ENCODE peak calls at places on chromosomes 1 and 21, in nine cellular contexts. O, P, L, I, X, V, Q, U and D are unnamed samples.
A peak's percentile ranks its signal among the peaks of the same experiment; 100 is the strongest.

GRCh38 chr1:202858306-202858705 is 30.6 kb downstream of the RABIF start:
- DNase-seq in I (no peak), U (no peak), Q (no peak), L (no peak), P (no peak), V (no peak), O (no peak), X (peak; percentile 75), D (no peak)

GRCh38 chr1:25003000-25003399 is 72.9 kb upstream of the RUNX3 start:
- DNase-seq in L (no peak), P (no peak), X (no peak), V (no peak), I (no peak), Q (no peak), U (no peak), O (no peak), D (no peak)

GRCh38 chr1:38308780-38309179 is 262.2 kb upstream of the POU3F1 start:
- DNase-seq in U (no peak), P (no peak), Q (no peak), L (no peak), V (no peak), X (no peak), O (no peak), I (no peak), D (no peak)

GRCh38 chr1:89681045-89681729 is 48.3 kb downstream of the LRRC8C start:
- DNase-seq in O (no peak), X (no peak), I (no peak), P (no peak), U (no peak), Q (no peak), L (no peak), V (no peak), D (no peak)

GRCh38 chr1:25820247-25821111 is 725 bp downstream of the MTFR1L start:
- DNase-seq in L (no peak), I (no peak), P (no peak), X (peak; percentile 63), O (no peak), V (no peak), U (peak; percentile 46), Q (peak; percentile 68), D (no peak)

GRCh38 chr1:192133350-192133950 is 24.8 kb upstream of the RGS18 start:
- DNase-seq in Q (no peak), X (no peak), L (no peak), V (no peak), U (no peak), P (no peak), I (no peak), O (no peak), D (no peak)

GRCh38 chr1:64470670-64471217 is 815 bp downstream of the CACHD1 start:
- DNase-seq in V (peak; percentile 3), L (no peak), Q (peak; percentile 50), X (peak; percentile 33), P (no peak), I (no peak), U (no peak), O (no peak), D (no peak)

GRCh38 chr1:117013310-117013850 is 11.8 kb downstream of the CD101 start:
- DNase-seq in X (no peak), Q (no peak), I (no peak), O (no peak), V (no peak), L (no peak), U (no peak), P (no peak), D (no peak)

GRCh38 chr1:234730542-234731370 is 120.8 kb upstream of the IRF2BP2 start:
- DNase-seq in Q (no peak), P (no peak), O (peak; percentile 33), I (no peak), V (no peak), U (no peak), L (no peak), X (no peak), D (no peak)

GRCh38 chr1:232944342-232944741 is 6.1 kb upstream of the NTPCR start:
- DNase-seq in V (no peak), U (no peak), I (no peak), P (no peak), L (no peak), O (no peak), Q (no peak), X (no peak), D (no peak)

GRCh38 chr1:218671573-218671972 is 326.4 kb downstream of the TGFB2 start:
- DNase-seq in U (no peak), O (no peak), X (no peak), P (no peak), V (no peak), Q (no peak), L (peak; percentile 34), I (no peak), D (no peak)

GRCh38 chr1:118148034-118148433 is 37.0 kb downstream of the SPAG17 start:
- DNase-seq in O (no peak), X (no peak), U (no peak), Q (no peak), P (no peak), L (no peak), I (no peak), V (no peak), D (no peak)

GRCh38 chr1:53520481-53520880 is 61.3 kb downstream of the DMRTB1 start:
- DNase-seq in L (no peak), I (no peak), V (no peak), X (no peak), Q (no peak), O (no peak), U (no peak), P (no peak), D (no peak)

GRCh38 chr1:50720457-50721053 is 239.5 kb downstream of the FAF1 start:
- DNase-seq in Q (no peak), X (no peak), O (no peak), L (no peak), I (no peak), U (no peak), V (no peak), P (no peak), D (no peak)

GRCh38 chr1:94843430-94843829 is 23.3 kb downstream of the SLC44A3 start:
- DNase-seq in X (peak; percentile 59), L (no peak), O (no peak), I (no peak), P (no peak), U (no peak), Q (no peak), V (no peak), D (no peak)

GRCh38 chr1:206738370-206739366 is 31.9 kb upstream of the IL19 start:
- DNase-seq in V (no peak), Q (no peak), O (no peak), X (no peak), P (no peak), L (no peak), I (no peak), U (no peak), D (no peak)

GRCh38 chr21:17660449-17660848 is 47.7 kb upstream of the BTG3 start:
- DNase-seq in X (no peak), V (no peak), Q (no peak), U (no peak), I (no peak), O (no peak), L (no peak), P (no peak), D (no peak)

GRCh38 chr1:26490155-26490554 is 17.9 kb downstream of the HMGN2 start:
- DNase-seq in V (no peak), O (no peak), X (no peak), P (no peak), U (no peak), L (no peak), Q (no peak), I (no peak), D (no peak)

GRCh38 chr1:10671551-10672375 is 124.7 kb downstream of the CASZ1 start:
- DNase-seq in L (no peak), I (no peak), P (no peak), U (no peak), Q (no peak), O (no peak), X (no peak), V (no peak), D (no peak)

GRCh38 chr1:93702102-93702827 is 20.6 kb upstream of the BCAR3 start:
- DNase-seq in X (peak; percentile 76), U (no peak), V (peak; percentile 81), P (no peak), L (no peak), O (no peak), Q (no peak), I (no peak), D (peak; percentile 54)

GRCh38 chr1:204320413-204320812 is 39.3 kb downstream of the PLEKHA6 start:
- DNase-seq in P (no peak), X (no peak), Q (no peak), I (peak; percentile 64), L (no peak), V (no peak), U (no peak), O (no peak), D (no peak)

GRCh38 chr1:16146888-16147614 is 8.8 kb downstream of the EPHA2 start:
- DNase-seq in O (no peak), X (peak; percentile 53), Q (no peak), P (no peak), U (no peak), V (peak; percentile 81), L (no peak), I (no peak), D (no peak)

GRCh38 chr1:82245345-82246014 is 444.7 kb downstream of the ADGRL2 start:
- DNase-seq in P (no peak), Q (no peak), X (no peak), L (no peak), U (no peak), V (no peak), O (no peak), I (no peak), D (no peak)

GRCh38 chr1:227739636-227740035 is 4.4 kb downstream of the SNAP47 start:
- DNase-seq in L (no peak), Q (no peak), V (no peak), O (no peak), X (no peak), P (no peak), I (no peak), U (no peak), D (no peak)

GRCh38 chr1:46488343-46489168 is 1.1 kb upstream of the DMBX1 start:
- DNase-seq in P (no peak), O (no peak), X (no peak), V (no peak), I (no peak), L (no peak), Q (no peak), U (no peak), D (peak; percentile 45)

GRCh38 chr1:109264379-109264755 is 15.0 kb downstream of the CELSR2 start:
- DNase-seq in L (no peak), P (no peak), I (no peak), V (no peak), X (no peak), O (no peak), Q (no peak), U (no peak), D (no peak)

GRCh38 chr1:206419783-206420182 is 50.5 kb upstream of the IKBKE start:
- DNase-seq in Q (no peak), U (no peak), X (no peak), P (no peak), V (no peak), I (peak; percentile 8), L (no peak), O (no peak), D (no peak)

GRCh38 chr1:160862151-160863061 is at the start of gene CD244:
- DNase-seq in V (no peak), O (peak; percentile 42), U (peak; percentile 15), L (no peak), Q (peak; percentile 63), I (no peak), X (peak; percentile 34), P (no peak), D (no peak)

GRCh38 chr1:229637746-229638145 is 11.7 kb downstream of the URB2 start:
- DNase-seq in U (no peak), O (no peak), P (no peak), V (no peak), I (no peak), X (no peak), L (no peak), Q (no peak), D (no peak)

GRCh38 chr1:109620396-109620817 is 770 bp downstream of the AMPD2 start:
- DNase-seq in I (no peak), P (no peak), U (no peak), V (peak; percentile 59), L (no peak), Q (no peak), X (peak; percentile 66), O (no peak), D (no peak)

GRCh38 chr1:203765029-203765837 is at the start of gene LAX1:
- DNase-seq in P (no peak), Q (no peak), L (no peak), O (peak; percentile 62), X (no peak), U (peak; percentile 62), V (no peak), I (no peak), D (no peak)